ENCODE peak calls at places on chromosomes 6 and 20, in eight cellular contexts. K is sigmoid colon, N is psoas muscle, H is chondrocyte, T is HFFc6, O is nephron progenitor cell, U is tibial artery, Q is AG10803. I is an unnamed sample.

GRCh38 chr20:21100590-21101452 is 5.3 kb downstream of the LINC00237 start:
- DNase-seq in K (no peak), N (no peak), H (no peak), T (no peak), O (peak; percentile 35), U (no peak), Q (peak; percentile 32), I (no peak)

GRCh38 chr20:54565255-54565654 is 89.9 kb downstream of the DOK5 start:
- DNase-seq in K (no peak), N (no peak), H (no peak), T (no peak), O (no peak), U (no peak), Q (no peak), I (no peak)

GRCh38 chr6:121767254-121767653 is 331.8 kb downstream of the GJA1 start:
- DNase-seq in K (no peak), N (no peak), H (no peak), T (no peak), O (no peak), U (no peak), Q (no peak), I (no peak)

GRCh38 chr6:49980898-49981297 is 11.5 kb upstream of the DEFB113 start:
- DNase-seq in K (no peak), N (no peak), H (no peak), T (no peak), O (no peak), U (no peak), Q (peak; percentile 20), I (no peak)

GRCh38 chr20:57779401-57780003 is 69.7 kb upstream of the PMEPA1 start:
- DNase-seq in K (peak; percentile 33), N (no peak), H (no peak), T (no peak), O (no peak), U (no peak), Q (no peak), I (no peak)

GRCh38 chr6:79385333-79385732 is 150.9 kb upstream of the HMGN3 start:
- DNase-seq in K (no peak), N (no peak), H (no peak), T (no peak), O (no peak), U (no peak), Q (no peak), I (no peak)

GRCh38 chr6:14216931-14217684 is 99.5 kb downstream of the CD83 start:
- DNase-seq in K (no peak), N (no peak), H (no peak), T (peak; percentile 95), O (no peak), U (no peak), Q (peak; percentile 20), I (no peak)

GRCh38 chr20:1944345-1945099 is 49.3 kb downstream of the SIRPA start:
- DNase-seq in K (peak; percentile 53), N (no peak), H (no peak), T (no peak), O (no peak), U (no peak), Q (no peak), I (peak; percentile 44)

GRCh38 chr6:159512571-159512970 is 180.5 kb downstream of the SOD2 start:
- DNase-seq in K (no peak), N (no peak), H (no peak), T (no peak), O (no peak), U (no peak), Q (no peak), I (no peak)

GRCh38 chr6:25448965-25449538 is 169.9 kb downstream of the CARMIL1 start:
- DNase-seq in K (no peak), N (no peak), H (no peak), T (no peak), O (no peak), U (no peak), Q (no peak), I (no peak)

GRCh38 chr6:25280617-25280990 is 1.4 kb downstream of the CARMIL1 start:
- DNase-seq in K (no peak), N (no peak), H (no peak), T (no peak), O (no peak), U (no peak), Q (no peak), I (no peak)

GRCh38 chr20:57601211-57601570 is 19.0 kb downstream of the ZBP1 start:
- DNase-seq in K (no peak), N (no peak), H (no peak), T (no peak), O (no peak), U (no peak), Q (no peak), I (no peak)

GRCh38 chr6:116210750-116211425 is 43.0 kb downstream of the TSPYL4 start:
- DNase-seq in K (no peak), N (peak; percentile 49), H (no peak), T (peak; percentile 55), O (no peak), U (no peak), Q (peak; percentile 69), I (no peak)

GRCh38 chr6:100202417-100203194 is 208.6 kb upstream of the MCHR2 start:
- DNase-seq in K (no peak), N (peak; percentile 37), H (no peak), T (peak; percentile 96), O (no peak), U (peak; percentile 24), Q (peak; percentile 98), I (no peak)

GRCh38 chr6:41193884-41194283 is 7.1 kb downstream of the TREML2 start:
- DNase-seq in K (no peak), N (no peak), H (no peak), T (no peak), O (no peak), U (no peak), Q (no peak), I (no peak)

GRCh38 chr20:54468082-54468481 is 7.3 kb upstream of the DOK5 start:
- DNase-seq in K (no peak), N (no peak), H (no peak), T (no peak), O (no peak), U (no peak), Q (peak; percentile 8), I (no peak)

GRCh38 chr20:41669708-41670263 is 51.6 kb upstream of the CHD6 start:
- DNase-seq in K (no peak), N (no peak), H (no peak), T (no peak), O (no peak), U (no peak), Q (no peak), I (no peak)

GRCh38 chr20:16916165-16916564 is 168.0 kb downstream of the OTOR start:
- DNase-seq in K (no peak), N (no peak), H (no peak), T (no peak), O (no peak), U (no peak), Q (no peak), I (no peak)

GRCh38 chr6:5892669-5893068 is 114.1 kb downstream of the NRN1 start:
- DNase-seq in K (no peak), N (no peak), H (no peak), T (no peak), O (no peak), U (no peak), Q (no peak), I (no peak)

GRCh38 chr20:22379472-22379871 is 204.9 kb downstream of the FOXA2 start:
- DNase-seq in K (no peak), N (no peak), H (no peak), T (no peak), O (no peak), U (no peak), Q (peak; percentile 35), I (no peak)

GRCh38 chr6:118725944-118726343 is 74.6 kb upstream of the CEP85L start:
- DNase-seq in K (no peak), N (no peak), H (no peak), T (no peak), O (no peak), U (no peak), Q (no peak), I (peak; percentile 70)
- TF ChIP-seq CTCF in K (no peak), N (no peak), H (no peak), T (no peak), O (no peak), U (no peak), Q (no peak), I (no peak)

DNA sequence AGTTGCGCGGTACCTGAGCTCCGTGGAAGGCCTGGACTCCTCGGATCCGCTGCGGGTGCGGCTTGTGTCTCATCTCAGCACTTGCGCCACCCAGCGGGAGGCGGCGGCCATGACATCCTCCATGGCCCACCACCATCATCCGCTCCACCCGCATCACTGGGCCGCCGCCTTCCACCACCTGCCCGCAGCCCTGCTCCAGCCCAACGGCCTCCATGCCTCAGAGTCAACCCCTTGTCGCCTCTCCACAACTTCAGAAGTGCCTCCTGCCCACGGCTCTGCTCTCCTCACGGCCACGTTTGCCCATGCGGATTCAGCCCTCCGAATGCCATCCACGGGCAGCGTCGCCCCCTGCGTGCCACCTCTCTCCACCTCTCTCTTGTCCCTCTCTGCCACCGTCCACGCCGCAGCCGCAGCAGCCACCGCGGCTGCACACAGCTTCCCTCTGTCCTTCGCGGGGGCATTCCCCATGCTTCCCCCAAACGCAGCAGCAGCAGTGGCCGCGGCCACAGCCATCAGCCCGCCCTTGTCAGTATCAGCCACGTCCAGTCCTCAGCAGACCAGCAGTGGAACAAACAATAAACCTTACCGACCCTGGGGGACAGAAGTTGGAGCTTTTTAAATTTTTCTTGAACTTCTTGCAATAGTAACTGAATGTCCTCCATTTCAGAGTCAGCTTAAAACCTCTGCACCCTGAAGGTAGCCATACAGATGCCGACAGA is 9.9 kb downstream of the HEY2 start:
- DNase-seq in K (no peak), N (no peak), H (peak; percentile 92), T (no peak), O (peak; percentile 53), U (peak; percentile 55), Q (no peak), I (no peak)
- TF ChIP-seq CTCF in K (no peak), N (no peak), H (peak; percentile 63), T (peak; percentile 47), O (peak; percentile 53), U (peak; percentile 69), Q (no peak), I (no peak)

GRCh38 chr6:28399370-28400121 is at the start of gene ZSCAN12:
- DNase-seq in K (peak; percentile 90), N (peak; percentile 85), H (no peak), T (peak; percentile 72), O (peak; percentile 78), U (peak; percentile 76), Q (peak; percentile 87), I (peak; percentile 73)
- TF ChIP-seq CTCF in K (peak; percentile 36), N (peak; percentile 35), H (peak; percentile 83), T (peak; percentile 71), O (peak; percentile 46), U (peak; percentile 33), Q (peak; percentile 57), I (peak; percentile 56)

DNA sequence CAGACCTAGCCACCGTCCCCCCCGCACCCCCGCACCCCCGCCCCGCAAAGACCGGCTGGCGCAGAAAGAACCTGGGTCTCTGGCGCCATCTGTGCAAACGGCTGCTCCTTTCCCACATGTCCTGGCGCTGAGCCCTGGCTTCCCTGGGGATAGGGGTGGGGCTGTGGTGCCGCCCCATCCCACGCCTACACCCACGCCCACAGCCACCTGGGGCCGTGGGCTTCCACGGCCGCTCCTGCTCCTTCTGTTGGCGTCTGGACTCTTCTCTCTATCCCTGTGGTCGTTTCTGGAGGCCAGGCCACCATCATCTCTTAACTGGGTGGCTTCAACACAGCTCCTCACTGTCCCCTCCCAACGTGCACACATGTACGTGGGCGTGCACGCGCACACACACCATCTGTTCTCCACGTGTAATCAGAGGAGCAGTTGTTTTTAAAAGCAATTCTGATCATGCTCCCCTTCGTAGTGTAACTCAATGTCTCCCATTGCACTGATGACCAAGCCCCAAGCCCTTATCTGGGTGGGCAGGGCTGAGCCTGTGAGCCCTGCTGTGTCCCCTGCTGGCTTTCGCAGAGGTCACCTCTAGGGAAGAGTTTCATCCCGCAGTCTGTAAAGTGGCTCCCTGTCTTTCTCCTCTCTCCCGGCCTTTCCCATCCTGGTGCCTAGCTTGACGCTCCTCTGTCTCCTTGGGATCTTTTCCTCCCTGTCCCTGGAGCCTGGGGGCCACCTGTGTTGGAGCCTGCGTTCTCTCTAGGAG is 31.9 kb upstream of the FAM83D start:
- DNase-seq in K (no peak), N (peak; percentile 31), H (no peak), T (no peak), O (no peak), U (no peak), Q (no peak), I (no peak)
- TF ChIP-seq CTCF in K (no peak), N (no peak), H (peak; percentile 71), T (peak; percentile 68), O (no peak), U (no peak), Q (no peak), I (peak; percentile 67)